ENCODE peak calls at places on chromosomes 4 and X, in four cellular contexts. One of them, this sample, is unnamed.
A peak's percentile ranks its signal among the peaks of the same experiment; 100 is the strongest.

GRCh38 chr4:102623622-102624021 is 122.5 kb downstream of the NFKB1 start:
- DNase-seq in heart right ventricle: no peak
- DNase-seq in stimulated activated CD8-positive, alpha-beta memory T cell treated with anti-CD3 and anti-CD28 coated beads, Interleukin-4, amount 100 ng/mL, for 24 hours: no peak
- DNase-seq in head of caudate nucleus: no peak
- DNase-seq in this sample: no peak

GRCh38 chr4:110275871-110276270 is 77.5 kb upstream of the ELOVL6 start:
- DNase-seq in head of caudate nucleus: no peak
- DNase-seq in stimulated activated CD8-positive, alpha-beta memory T cell treated with anti-CD3 and anti-CD28 coated beads, Interleukin-4, amount 100 ng/mL, for 24 hours: no peak
- DNase-seq in heart right ventricle: no peak
- DNase-seq in this sample: no peak

GRCh38 chrX:1521459-1521956 is 15.5 kb downstream of the P2RY8 start:
- DNase-seq in heart right ventricle: no peak
- DNase-seq in head of caudate nucleus: no peak
- DNase-seq in stimulated activated CD8-positive, alpha-beta memory T cell treated with anti-CD3 and anti-CD28 coated beads, Interleukin-4, amount 100 ng/mL, for 24 hours: peak; percentile 31
- DNase-seq in this sample: no peak

GRCh38 chr4:20490734-20491133 is 209.5 kb upstream of the PACRGL start:
- DNase-seq in stimulated activated CD8-positive, alpha-beta memory T cell treated with anti-CD3 and anti-CD28 coated beads, Interleukin-4, amount 100 ng/mL, for 24 hours: no peak
- DNase-seq in heart right ventricle: no peak
- DNase-seq in head of caudate nucleus: no peak
- DNase-seq in this sample: no peak

GRCh38 chr4:155342142-155342541 is 34.6 kb downstream of the MAP9 start:
- DNase-seq in head of caudate nucleus: no peak
- DNase-seq in stimulated activated CD8-positive, alpha-beta memory T cell treated with anti-CD3 and anti-CD28 coated beads, Interleukin-4, amount 100 ng/mL, for 24 hours: no peak
- DNase-seq in heart right ventricle: no peak
- DNase-seq in this sample: no peak

GRCh38 chrX:119015407-119016242 is 41.2 kb downstream of the LONRF3 start:
- DNase-seq in stimulated activated CD8-positive, alpha-beta memory T cell treated with anti-CD3 and anti-CD28 coated beads, Interleukin-4, amount 100 ng/mL, for 24 hours: peak; percentile 9
- DNase-seq in heart right ventricle: peak; percentile 36
- DNase-seq in head of caudate nucleus: no peak
- DNase-seq in this sample: peak; percentile 49

GRCh38 chr4:113760094-113760851 is 1.3 kb downstream of the CAMK2D start:
- DNase-seq in stimulated activated CD8-positive, alpha-beta memory T cell treated with anti-CD3 and anti-CD28 coated beads, Interleukin-4, amount 100 ng/mL, for 24 hours: no peak
- DNase-seq in head of caudate nucleus: peak; percentile 24
- DNase-seq in heart right ventricle: no peak
- DNase-seq in this sample: peak; percentile 33

GRCh38 chr4:6507345-6507744 is 34.9 kb upstream of the PPP2R2C start:
- DNase-seq in head of caudate nucleus: no peak
- DNase-seq in heart right ventricle: no peak
- DNase-seq in stimulated activated CD8-positive, alpha-beta memory T cell treated with anti-CD3 and anti-CD28 coated beads, Interleukin-4, amount 100 ng/mL, for 24 hours: no peak
- DNase-seq in this sample: no peak

GRCh38 chrX:40154229-40154852 is 56.6 kb upstream of the BCOR start:
- DNase-seq in head of caudate nucleus: no peak
- DNase-seq in heart right ventricle: peak; percentile 53
- DNase-seq in stimulated activated CD8-positive, alpha-beta memory T cell treated with anti-CD3 and anti-CD28 coated beads, Interleukin-4, amount 100 ng/mL, for 24 hours: no peak
- DNase-seq in this sample: peak; percentile 46